ENCODE peak calls at places on chromosomes 11 and 22, in seven cellular contexts. I, M, Q, B, G, E and P are unnamed samples.

GRCh38 chr11:83174008-83174407 is 17.1 kb downstream of the PCF11 start:
- DNase-seq in I (no peak), M (no peak), Q (no peak), B (no peak), G (no peak), E (no peak), P (no peak)

GRCh38 chr22:43825651-43826050 is 13.5 kb upstream of the EFCAB6 start:
- DNase-seq in I (no peak), M (no peak), Q (no peak), B (no peak), G (no peak), E (peak; percentile 8), P (no peak)

GRCh38 chr11:90286640-90287039 is 63.8 kb upstream of the CHORDC1 start:
- DNase-seq in I (no peak), M (peak; percentile 18), Q (no peak), B (no peak), G (no peak), E (no peak), P (no peak)

GRCh38 chr11:66749091-66749490 is 20.1 kb upstream of the SPTBN2 start:
- DNase-seq in I (no peak), M (no peak), Q (no peak), B (no peak), G (no peak), E (no peak), P (no peak)

GRCh38 chr11:130489027-130489584 is 40.7 kb downstream of the ADAMTS15 start:
- DNase-seq in I (no peak), M (no peak), Q (no peak), B (no peak), G (no peak), E (no peak), P (no peak)

GRCh38 chr11:8649361-8649760 is 33.1 kb downstream of the TRIM66 start:
- DNase-seq in I (peak; percentile 68), M (peak; percentile 18), Q (no peak), B (peak; percentile 65), G (no peak), E (no peak), P (no peak)

GRCh38 chr22:19610518-19611253 is 86.5 kb upstream of the CLDN5 start:
- DNase-seq in I (no peak), M (no peak), Q (no peak), B (no peak), G (no peak), E (peak; percentile 65), P (no peak)

GRCh38 chr22:45204751-45205623 is 35.7 kb downstream of the KIAA0930 start:
- DNase-seq in I (no peak), M (no peak), Q (no peak), B (no peak), G (no peak), E (no peak), P (no peak)

GRCh38 chr11:28393348-28393747 is 285.2 kb downstream of the METTL15 start:
- DNase-seq in I (no peak), M (no peak), Q (no peak), B (no peak), G (no peak), E (no peak), P (no peak)

GRCh38 chr11:45411221-45411946 is 125.2 kb upstream of the SYT13 start:
- DNase-seq in I (peak; percentile 25), M (peak; percentile 82), Q (no peak), B (peak; percentile 42), G (no peak), E (peak; percentile 38), P (no peak)

GRCh38 chr22:19943665-19944026 is 2.0 kb upstream of the TXNRD2 start:
- DNase-seq in I (peak; percentile 76), M (peak; percentile 85), Q (no peak), B (peak; percentile 83), G (no peak), E (peak; percentile 35), P (no peak)

GRCh38 chr22:49929553-49929979 is 11.1 kb downstream of the CRELD2 start:
- DNase-seq in I (no peak), M (no peak), Q (peak; percentile 94), B (no peak), G (peak; percentile 69), E (peak; percentile 74), P (peak; percentile 37)

GRCh38 chr11:72221386-72221785 is 3.2 kb upstream of the INPPL1 start:
- DNase-seq in I (no peak), M (no peak), Q (peak; percentile 35), B (no peak), G (no peak), E (peak; percentile 25), P (no peak)

DNA sequence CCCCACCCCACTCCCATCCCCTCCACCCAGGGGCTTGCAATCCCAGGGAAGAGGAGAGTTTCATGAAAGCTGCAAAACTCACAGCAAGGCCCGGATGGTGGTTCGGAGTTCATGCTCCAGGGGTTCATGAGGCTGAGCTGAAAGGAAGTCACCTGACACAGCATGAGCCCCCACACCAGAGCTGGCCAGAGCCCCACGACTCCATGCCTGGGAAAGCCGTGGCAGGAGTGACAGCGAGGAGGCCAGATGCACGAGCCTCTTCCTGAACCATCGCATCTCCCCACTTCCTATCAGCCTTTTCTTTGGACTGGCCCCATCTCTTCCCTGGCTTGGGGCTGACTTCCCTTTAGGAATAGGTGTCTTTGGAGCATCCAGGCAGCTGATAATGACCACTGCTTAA is 105.8 kb downstream of the ABTB2 start:
- DNase-seq in I (no peak), M (no peak), Q (no peak), B (no peak), G (no peak), E (no peak), P (no peak)
- H2BK5ac ChIP-seq in I (no peak overlapping the region), M (no peak overlapping the region), Q (no peak overlapping the region), B (no peak overlapping the region), G (no peak overlapping the region), E (no peak overlapping the region), P (no peak overlapping the region)

DNA sequence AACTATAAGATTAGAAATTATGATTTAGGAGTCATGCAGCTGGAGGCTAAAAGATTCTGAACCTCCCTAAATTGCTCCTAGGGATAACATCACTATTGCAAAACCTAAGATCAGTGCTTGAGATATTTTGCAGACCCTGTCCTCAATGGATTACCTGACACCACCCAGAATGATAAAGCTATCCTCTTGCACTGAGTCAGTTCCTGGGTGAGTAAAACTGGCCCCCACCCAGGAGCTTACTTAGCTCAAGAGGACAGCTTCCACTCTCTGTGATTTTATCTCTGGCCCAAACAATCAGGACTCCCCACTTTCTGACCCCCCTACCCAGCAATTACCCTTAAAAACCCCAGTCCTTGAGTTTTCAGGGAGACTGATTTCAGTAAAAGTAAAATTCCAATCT is 2074.4 kb upstream of the RAG2 start:
- DNase-seq in I (no peak), M (no peak), Q (no peak), B (no peak), G (no peak), E (no peak), P (no peak)
- H2BK5ac ChIP-seq in I (no peak overlapping the region), M (no peak overlapping the region), Q (no peak overlapping the region), B (no peak overlapping the region), G (no peak overlapping the region), E (no peak overlapping the region), P (no peak overlapping the region)

GRCh38 chr11:69655479-69656394 is 14.8 kb downstream of the CCND1 start:
- DNase-seq in I (peak; percentile 36), M (no peak), Q (peak; percentile 49), B (peak; percentile 34), G (no peak), E (peak; percentile 39), P (no peak)

GRCh38 chr11:69657911-69658605 is 17.1 kb downstream of the LTO1 start:
- DNase-seq in I (peak; percentile 33), M (peak; percentile 95), Q (peak; percentile 69), B (peak; percentile 48), G (peak; percentile 90), E (peak; percentile 88), P (no peak)

GRCh38 chr11:69658606-69659450 is 16.3 kb downstream of the LTO1 start:
- DNase-seq in I (peak; percentile 23), M (no peak), Q (no peak), B (no peak), G (no peak), E (peak; percentile 29), P (no peak)

GRCh38 chr11:69656536-69657455 is 15.8 kb downstream of the CCND1 start:
- DNase-seq in I (peak; percentile 40), M (no peak), Q (peak; percentile 46), B (no peak), G (no peak), E (peak; percentile 28), P (no peak)

DNA sequence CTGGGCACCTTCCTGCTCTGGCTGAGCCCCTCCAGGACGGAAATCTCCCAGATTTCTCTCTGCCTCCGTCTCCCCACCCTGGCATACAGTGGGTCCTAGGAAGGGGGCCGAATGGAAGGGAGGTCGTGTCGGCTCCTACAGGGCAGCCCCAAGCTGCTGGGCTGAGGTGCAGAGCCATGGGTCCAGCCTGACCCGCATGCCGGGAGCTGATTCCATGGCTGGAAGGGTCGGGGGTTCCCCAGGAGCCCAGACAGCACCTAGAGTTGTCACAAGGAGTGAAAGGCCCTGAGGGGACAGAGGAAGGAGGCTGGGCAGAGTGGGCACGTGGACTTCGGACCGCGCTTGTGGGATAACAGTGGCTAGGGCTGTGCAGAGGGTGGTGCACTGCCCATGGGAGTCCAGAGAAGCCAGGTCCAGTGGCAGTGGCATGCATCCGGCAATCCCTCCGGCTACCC is 16.5 kb downstream of the CCND1 start:
- DNase-seq in I (no peak), M (no peak), Q (no peak), B (no peak), G (no peak), E (no peak), P (no peak)
- H2BK5ac ChIP-seq in I (no peak overlapping the region), M (no peak overlapping the region), Q (peak overlapping the region; percentile 69), B (no peak overlapping the region), G (peak overlapping the region; percentile 97), E (no peak overlapping the region), P (no peak overlapping the region)

DNA sequence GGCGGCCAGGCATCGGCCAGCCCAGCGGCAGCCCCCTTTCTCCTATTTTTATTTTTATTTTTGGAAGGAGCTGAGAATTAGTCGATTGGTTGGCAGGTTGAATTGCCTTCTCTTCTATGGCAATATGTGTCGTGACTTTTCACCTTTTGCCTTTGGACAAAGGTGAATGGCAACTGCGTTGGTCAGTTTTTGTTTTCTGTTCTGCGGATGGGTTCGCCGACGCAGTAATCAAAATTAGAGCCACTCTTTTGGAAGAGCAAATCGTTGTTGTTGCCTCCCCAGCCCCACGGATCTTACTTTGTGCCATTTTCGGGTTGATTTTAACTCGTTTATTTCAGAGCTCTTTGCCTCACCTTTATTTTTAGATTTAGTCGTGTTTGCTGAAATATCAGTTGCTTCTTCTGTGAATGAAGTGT is 1.5 kb downstream of the CECR2 start:
- DNase-seq in I (no peak), M (no peak), Q (no peak), B (no peak), G (no peak), E (no peak), P (no peak)
- H2BK5ac ChIP-seq in I (no peak overlapping the region), M (peak overlapping the region; percentile 20), Q (peak overlapping the region; percentile 75), B (no peak overlapping the region), G (peak overlapping the region; percentile 98), E (no peak overlapping the region), P (no peak overlapping the region)

GRCh38 chr11:1180171-1180570 is 22.4 kb downstream of the MUC5AC start:
- DNase-seq in I (no peak), M (no peak), Q (no peak), B (no peak), G (no peak), E (no peak), P (no peak)
- H2BK5ac ChIP-seq in I (no peak overlapping the region), M (no peak overlapping the region), Q (no peak overlapping the region), B (no peak overlapping the region), G (no peak overlapping the region), E (no peak overlapping the region), P (no peak overlapping the region)